ENCODE peak calls at places on chromosome 17, in five cellular contexts. G is activated CD4-positive, CD25-positive, alpha-beta regulatory T cell; J is CD8-positive, alpha-beta T cell; L is brain microvascular endothelial cell; M is NCI-H748 treated with DMSO at 0.1 percent for 48 hours. K is an unnamed sample.
A peak's percentile ranks its signal among the peaks of the same experiment; 100 is the strongest.

GRCh38 chr17:15273141-15273793 is 8.1 kb upstream of the PMP22 start:
- DNase-seq in L (peak; percentile 93), J (no peak), M (no peak), G (no peak), K (no peak)

GRCh38 chr17:51731941-51732722 is 426.4 kb downstream of the CA10 start:
- DNase-seq in L (no peak), J (no peak), G (no peak), M (no peak), K (no peak)

GRCh38 chr17:4492762-4493561 is 5.7 kb upstream of the SPNS2 start:
- DNase-seq in J (no peak), G (no peak), L (no peak), M (no peak), K (no peak)

GRCh38 chr17:81251943-81252301 is 12.8 kb downstream of the NDUFAF8 start:
- DNase-seq in G (no peak), L (no peak), J (no peak), M (peak; percentile 76), K (no peak)

GRCh38 chr17:29042679-29043538 is at the start of gene PIPOX:
- DNase-seq in J (no peak), G (no peak), M (peak; percentile 98), L (peak; percentile 12), K (no peak)

GRCh38 chr17:41907633-41908539 is 10.9 kb downstream of the ACLY start:
- DNase-seq in J (no peak), G (no peak), M (no peak), L (no peak), K (no peak)

GRCh38 chr17:66945451-66945850 is 19.1 kb upstream of the CACNG4 start:
- DNase-seq in G (no peak), J (no peak), M (no peak), L (no peak), K (peak; percentile 47)

GRCh38 chr17:76262732-76263344 is 2.3 kb upstream of the UBALD2 start:
- DNase-seq in L (no peak), J (no peak), M (no peak), G (no peak), K (no peak)

GRCh38 chr17:2400474-2400866 is 390 bp downstream of the MNT start:
- DNase-seq in J (peak; percentile 31), L (no peak), G (peak; percentile 33), M (peak; percentile 58), K (no peak)

GRCh38 chr17:81365148-81365600 is 30.1 kb upstream of the BAHCC1 start:
- DNase-seq in M (no peak), L (peak; percentile 81), J (no peak), G (no peak), K (peak; percentile 70)

GRCh38 chr17:31425646-31426045 is 34.2 kb downstream of the RAB11FIP4 start:
- DNase-seq in G (no peak), M (no peak), L (no peak), J (no peak), K (no peak)

GRCh38 chr17:7987112-7987893 is 15.1 kb upstream of the GUCY2D start:
- DNase-seq in G (no peak), L (no peak), J (no peak), M (no peak), K (peak; percentile 70)

GRCh38 chr17:78359216-78359935 is 501 bp downstream of the SOCS3 start:
- DNase-seq in L (no peak), G (no peak), J (no peak), M (no peak), K (no peak)

GRCh38 chr17:9324864-9325263 is 250.8 kb downstream of the STX8 start:
- DNase-seq in J (no peak), L (no peak), M (no peak), G (no peak), K (no peak)

GRCh38 chr17:79085154-79085920 is 10.7 kb downstream of the ENGASE start:
- DNase-seq in M (no peak), J (no peak), G (no peak), L (no peak), K (no peak)

GRCh38 chr17:48773245-48773644 is 43.8 kb downstream of the TTLL6 start:
- DNase-seq in J (no peak), L (no peak), G (no peak), M (no peak), K (no peak)

GRCh38 chr17:78475211-78475610 is 96.8 kb downstream of the PGS1 start:
- DNase-seq in M (no peak), G (no peak), L (no peak), J (no peak), K (no peak)

GRCh38 chr17:61002316-61002736 is 324.7 kb downstream of the BCAS3 start:
- DNase-seq in G (no peak), J (no peak), L (peak; percentile 24), M (no peak), K (no peak)

GRCh38 chr17:80152057-80152831 is 5.3 kb upstream of the EIF4A3 start:
- DNase-seq in L (peak; percentile 42), J (no peak), M (no peak), G (no peak), K (no peak)

GRCh38 chr17:55450232-55450631 is 28.6 kb upstream of the MMD start:
- DNase-seq in G (no peak), J (no peak), L (no peak), M (no peak), K (no peak)

GRCh38 chr17:77887464-77888241 is 70.8 kb upstream of the TNRC6C start:
- DNase-seq in L (peak; percentile 64), M (peak; percentile 48), G (peak; percentile 36), J (peak; percentile 66), K (peak; percentile 87)

GRCh38 chr17:63929860-63930766 is 2.0 kb downstream of the CD79B start:
- DNase-seq in L (no peak), G (no peak), J (no peak), M (no peak), K (peak; percentile 60)

GRCh38 chr17:2143332-2143731 is 88.4 kb downstream of the HIC1 start:
- DNase-seq in J (no peak), G (no peak), L (no peak), M (no peak), K (no peak)

GRCh38 chr17:1505586-1505985 is 10.8 kb downstream of the INPP5K start:
- DNase-seq in L (no peak), J (no peak), G (no peak), M (no peak), K (no peak)

K was measured in uterus.